ENCODE peak calls at places on chromosomes 1 and 21, in seven cellular contexts. J is stimulated activated CD4-positive, alpha-beta T cell treated with anti-CD3 and anti-CD28 coated beads, TNF-alpha, amount 100 ng/mL, for 4 hours; C is fibroblast of the aortic adventitia; W is GF-D8; T is M059J; N is fibroblast of the conjunctiva; D is MG63. S is an unnamed sample.

GRCh38 chr1:205261946-205262668 is 34.4 kb downstream of the TMCC2 start:
- DNase-seq in D (no peak), J (no peak), T (peak), N (no peak), W (no peak), C (peak), S (peak)

GRCh38 chr1:21189906-21190500 is 13.3 kb upstream of the EIF4G3 start:
- DNase-seq in W (no peak), N (no peak), J (no peak), C (no peak), T (no peak), D (no peak), S (no peak)

GRCh38 chr1:209249785-209250441 is 333.6 kb upstream of the CAMK1G start:
- DNase-seq in N (no peak), T (no peak), J (no peak), C (no peak), W (no peak), D (no peak), S (no peak)

GRCh38 chr21:38440746-38441145 is 57.5 kb downstream of the ERG start:
- DNase-seq in C (peak), W (peak), T (peak), N (no peak), J (no peak), D (peak), S (peak)

GRCh38 chr1:205444931-205445652 is 10.8 kb downstream of the BLACAT1 start:
- DNase-seq in D (peak), C (peak), T (peak), W (no peak), N (peak), J (no peak), S (no peak)

GRCh38 chr1:162230096-162230495 is 146.6 kb downstream of the SPATA46 start:
- DNase-seq in N (no peak), J (no peak), T (peak), W (no peak), C (no peak), D (peak), S (no peak)

GRCh38 chr21:26471116-26471505 is 102.0 kb downstream of the CYYR1 start:
- DNase-seq in W (no peak), J (no peak), D (no peak), N (no peak), T (no peak), C (no peak), S (no peak)

GRCh38 chr1:63922848-63923247 is 149.0 kb downstream of the ROR1 start:
- DNase-seq in N (no peak), D (no peak), J (no peak), W (no peak), T (no peak), C (no peak), S (no peak)

GRCh38 chr1:27719286-27720251 is 6.2 kb upstream of the FAM76A start:
- DNase-seq in C (peak), W (no peak), N (no peak), T (peak), J (no peak), D (no peak), S (peak)

GRCh38 chr21:38306407-38306806 is 49.6 kb downstream of the KCNJ15 start:
- DNase-seq in C (peak), D (no peak), T (peak), W (no peak), N (no peak), J (no peak), S (peak)

GRCh38 chr1:174968750-174969244 is 30.9 kb upstream of the CACYBP start:
- DNase-seq in W (no peak), N (peak), J (no peak), C (peak), D (no peak), T (peak), S (peak)

GRCh38 chr1:53132176-53132575 is 10.3 kb downstream of the SLC1A7 start:
- DNase-seq in C (no peak), J (no peak), D (no peak), W (no peak), N (no peak), T (no peak), S (no peak)

GRCh38 chr1:214552174-214552608 is 789 bp upstream of the PTPN14 start:
- DNase-seq in W (no peak), T (peak), C (peak), D (peak), J (no peak), N (peak), S (peak)

GRCh38 chr1:94527447-94528031 is 14.0 kb downstream of the F3 start:
- DNase-seq in N (no peak), D (no peak), J (no peak), T (peak), W (no peak), C (no peak), S (peak)

GRCh38 chr1:200207711-200208126 is 180.2 kb downstream of the NR5A2 start:
- DNase-seq in J (no peak), T (peak), D (peak), N (no peak), C (no peak), W (no peak), S (no peak)

GRCh38 chr1:56513095-56513494 is 66.3 kb downstream of the PLPP3 start:
- DNase-seq in C (no peak), T (no peak), W (no peak), N (no peak), D (no peak), J (no peak), S (no peak)

GRCh38 chr1:234533034-234533571 is 54.1 kb upstream of the TARBP1 start:
- DNase-seq in T (peak), J (no peak), W (no peak), D (peak), C (peak), N (peak), S (peak)

GRCh38 chr1:198281911-198282310 is 125.1 kb downstream of the NEK7 start:
- DNase-seq in D (no peak), W (no peak), T (no peak), C (no peak), J (no peak), N (no peak), S (no peak)

GRCh38 chr1:91406773-91407389 is 2.2 kb upstream of the HFM1 start:
- DNase-seq in T (peak), N (no peak), C (peak), W (no peak), D (no peak), J (no peak), S (peak)

S was measured in GM03348.